ENCODE peak calls at places on chromosomes 5 and 9, in eight cellular contexts. R, I, F, T, H, Z, X and G are unnamed samples.

GRCh38 chr9:114434878-114435311 is 47.1 kb upstream of the AKNA start:
- DNase-seq in Z (peak; percentile 57), T (peak; percentile 23), R (peak; percentile 31), H (no peak), I (no peak), F (no peak), X (peak; percentile 36), G (peak; percentile 58)

GRCh38 chr9:35996358-35996970 is 38.5 kb upstream of the OR2S2 start:
- DNase-seq in F (no peak), Z (no peak), H (peak; percentile 54), R (no peak), I (no peak), X (peak; percentile 8), T (no peak), G (no peak)

GRCh38 chr5:159091596-159091995 is 8.1 kb downstream of the EBF1 start:
- DNase-seq in F (no peak), T (no peak), Z (no peak), I (no peak), R (no peak), X (no peak), H (no peak), G (no peak)

GRCh38 chr9:101711330-101711941 is 27.0 kb downstream of the GRIN3A start:
- DNase-seq in R (peak; percentile 23), Z (peak; percentile 34), T (peak; percentile 1), X (no peak), I (no peak), F (no peak), H (no peak), G (peak; percentile 25)

GRCh38 chr5:99331061-99331460 is 402.3 kb upstream of the CHD1 start:
- DNase-seq in T (no peak), X (no peak), F (no peak), R (no peak), H (no peak), I (no peak), Z (no peak), G (no peak)

GRCh38 chr9:91186311-91187101 is 175.2 kb downstream of the AUH start:
- DNase-seq in R (no peak), I (no peak), T (peak; percentile 37), F (peak; percentile 56), X (no peak), Z (no peak), H (peak; percentile 28), G (no peak)

GRCh38 chr9:112140936-112141335 is 34.2 kb downstream of the SUSD1 start:
- DNase-seq in T (no peak), R (no peak), Z (no peak), F (no peak), H (no peak), I (no peak), X (no peak), G (no peak)

GRCh38 chr9:122347348-122348287 is 23.2 kb upstream of the PTGS1 start:
- DNase-seq in I (no peak), R (peak; percentile 32), F (no peak), H (no peak), Z (no peak), T (no peak), X (peak; percentile 22), G (no peak)

GRCh38 chr9:27467486-27467885 is 56.6 kb upstream of the IFNK start:
- DNase-seq in F (no peak), R (no peak), H (no peak), T (no peak), Z (no peak), I (no peak), X (no peak), G (no peak)

GRCh38 chr5:94595281-94595680 is 23.1 kb downstream of the KIAA0825 start:
- DNase-seq in I (no peak), R (no peak), H (no peak), X (no peak), F (no peak), Z (no peak), T (no peak), G (no peak)

GRCh38 chr9:88652876-88653275 is 117.9 kb downstream of the NXNL2 start:
- DNase-seq in Z (no peak), X (peak; percentile 30), T (no peak), F (no peak), I (no peak), H (no peak), R (no peak), G (no peak)

GRCh38 chr9:32403567-32403966 is 19.1 kb downstream of the ACO1 start:
- DNase-seq in T (no peak), I (no peak), F (no peak), X (peak; percentile 43), R (no peak), H (no peak), Z (no peak), G (no peak)

GRCh38 chr5:101977729-101978345 is 318.2 kb downstream of the SLCO4C1 start:
- DNase-seq in H (no peak), I (no peak), Z (peak; percentile 50), T (peak; percentile 43), R (no peak), X (peak; percentile 65), F (no peak), G (peak; percentile 22)

GRCh38 chr5:94745786-94746730 is 127.6 kb downstream of the SLF1 start:
- DNase-seq in I (no peak), H (no peak), R (no peak), Z (no peak), T (peak; percentile 78), F (no peak), X (peak; percentile 4), G (no peak)

GRCh38 chr5:81269751-81270686 is 31.4 kb upstream of the ZCCHC9 start:
- DNase-seq in F (no peak), Z (peak; percentile 75), T (no peak), R (no peak), H (no peak), I (no peak), X (no peak), G (no peak)

GRCh38 chr5:59177644-59178043 is 594.8 kb downstream of the RAB3C start:
- DNase-seq in T (no peak), F (no peak), H (no peak), I (no peak), Z (no peak), X (no peak), R (no peak), G (no peak)

GRCh38 chr5:21774791-21775190 is 1078.4 kb downstream of the CDH12 start:
- DNase-seq in Z (no peak), X (no peak), R (no peak), F (no peak), H (no peak), T (no peak), I (no peak), G (no peak)

GRCh38 chr9:136186386-136186785 is 18.5 kb downstream of the LHX3 start:
- DNase-seq in I (no peak), R (no peak), H (no peak), X (no peak), Z (no peak), T (no peak), F (no peak), G (no peak)

GRCh38 chr5:75521195-75521594 is 9.5 kb downstream of the POLK start:
- DNase-seq in Z (no peak), R (no peak), H (no peak), I (no peak), T (no peak), F (no peak), X (no peak), G (no peak)

GRCh38 chr9:128550770-128551651 is 1.4 kb upstream of the SPTAN1 start:
- DNase-seq in Z (no peak), R (no peak), H (no peak), T (peak; percentile 50), I (no peak), F (peak; percentile 64), X (peak; percentile 68), G (no peak)

GRCh38 chr9:129874261-129875101 is 39.2 kb downstream of the USP20 start:
- DNase-seq in H (no peak), R (no peak), F (no peak), Z (no peak), I (no peak), X (no peak), T (no peak), G (no peak)

GRCh38 chr5:180209137-180209581 is at the start of gene RASGEF1C:
- DNase-seq in T (peak; percentile 40), R (peak; percentile 78), H (peak; percentile 43), X (peak; percentile 59), F (no peak), I (no peak), Z (no peak), G (peak; percentile 41)
- H3K4me1 ChIP-seq in T (peaks cover 3% of the 10 kb centered on the region), R (peaks cover 14% of the 10 kb centered on the region), H (no peaks in the 10 kb centered on the region), X (peaks cover 14% of the 10 kb centered on the region), F (no peaks in the 10 kb centered on the region), I (no peaks in the 10 kb centered on the region), Z (no peaks in the 10 kb centered on the region), G (no peaks in the 10 kb centered on the region)

GRCh38 chr5:67774796-67775195 is 440.8 kb upstream of the PIK3R1 start:
- DNase-seq in F (no peak), R (no peak), I (no peak), Z (no peak), X (no peak), H (no peak), T (no peak), G (no peak)
- H3K27ac ChIP-seq in F (peak overlapping the region; percentile 74), R (peak overlapping the region; percentile 49), I (no peak overlapping the region), Z (no peak overlapping the region), X (no peak overlapping the region), H (no peak overlapping the region), T (no peak overlapping the region), G (no peak overlapping the region)

GRCh38 chr9:4630836-4631235 is 31.3 kb upstream of the PLPP6 start:
- DNase-seq in Z (no peak), X (no peak), T (peak; percentile 4), I (no peak), R (no peak), F (no peak), H (no peak), G (no peak)
- H3K4me3 ChIP-seq in Z (no peak overlapping the region), X (no peak overlapping the region), T (no peak overlapping the region), I (no peak overlapping the region), R (no peak overlapping the region), F (no peak overlapping the region), H (no peak overlapping the region), G (no peak overlapping the region)

GRCh38 chr5:112706446-112707016 is 31.2 kb upstream of the APC start:
- DNase-seq in X (no peak), R (no peak), Z (no peak), H (no peak), I (no peak), T (no peak), F (no peak), G (no peak)

GRCh38 chr5:112707187-112708179 is 30.2 kb upstream of the APC start:
- DNase-seq in I (peak; percentile 92), R (peak; percentile 98), F (peak; percentile 96), H (peak; percentile 98), X (peak; percentile 98), Z (peak; percentile 99), T (peak; percentile 98), G (peak; percentile 98)

GRCh38 chr5:112709416-112709815 is 28.3 kb upstream of the APC start:
- DNase-seq in T (no peak), X (peak; percentile 5), Z (no peak), F (no peak), R (no peak), I (no peak), H (no peak), G (no peak)

GRCh38 chr5:112711436-112711835 is 26.2 kb upstream of the APC start:
- DNase-seq in I (no peak), R (no peak), F (no peak), Z (no peak), T (no peak), X (no peak), H (no peak), G (no peak)

DNA sequence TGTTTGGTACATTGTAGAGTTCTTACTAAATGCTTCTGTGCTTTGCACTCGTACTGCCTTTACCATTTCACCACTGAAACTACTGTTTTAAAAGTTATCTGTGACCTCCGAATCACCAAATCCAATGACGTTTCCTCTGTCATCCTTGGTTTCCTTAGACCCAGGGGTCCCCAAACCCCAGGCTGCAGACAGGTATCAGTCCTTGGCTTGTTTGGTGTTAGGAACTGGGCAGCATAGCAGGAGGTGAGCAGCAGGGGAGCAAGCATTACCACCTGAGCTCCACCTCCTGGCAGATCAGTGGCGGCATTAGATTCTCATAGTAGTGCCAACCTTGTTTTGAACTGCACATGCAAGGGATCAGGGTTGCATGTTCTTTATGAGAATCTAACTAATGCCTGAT is 26.8 kb upstream of the APC start:
- DNase-seq in Z (no peak), F (no peak), H (no peak), X (no peak), T (no peak), R (no peak), I (no peak), G (no peak)
- H3K4me1 ChIP-seq in Z (peaks cover 27% of the 10 kb centered on the region), F (no peaks in the 10 kb centered on the region), H (peaks cover 8% of the 10 kb centered on the region), X (peaks cover 1% of the 10 kb centered on the region), T (peaks cover 18% of the 10 kb centered on the region), R (peaks cover 30% of the 10 kb centered on the region), I (peaks cover 37% of the 10 kb centered on the region), G (peaks cover 2% of the 10 kb centered on the region)